ENCODE peak calls at places on chromosomes 11 and 22, in eight cellular contexts. D is globus pallidus, B is HT1080, V is AG09319, F is NT2/D1, I is NCI-H1092, S is hippocampal formation, K is activated T-helper 1 cell treated with Interleukin-2 at 50 U/mL for 16 hours. E is an unnamed sample.

GRCh38 chr11:115711021-115711420 is 206.8 kb upstream of the CADM1 start:
- DNase-seq in D (no peak), B (no peak), V (no peak), F (no peak), I (no peak), S (no peak), K (no peak), E (no peak)

GRCh38 chr22:41612626-41613025 is 8.2 kb downstream of the DESI1 start:
- DNase-seq in D (no peak), B (no peak), V (no peak), F (no peak), I (no peak), S (no peak), K (no peak), E (no peak)

GRCh38 chr11:70734379-70734778 is 336.1 kb downstream of the CTTN start:
- DNase-seq in D (no peak), B (no peak), V (no peak), F (no peak), I (no peak), S (no peak), K (no peak), E (no peak)

GRCh38 chr11:108654994-108655631 is 9.8 kb upstream of the DDX10 start:
- DNase-seq in D (no peak), B (peak; percentile 47), V (no peak), F (no peak), I (peak; percentile 4), S (no peak), K (no peak), E (no peak)

GRCh38 chr22:24550028-24550901 is 4.7 kb downstream of the GUCD1 start:
- DNase-seq in D (no peak), B (peak; percentile 56), V (no peak), F (no peak), I (no peak), S (no peak), K (no peak), E (no peak)

GRCh38 chr11:20117291-20117690 is 43.0 kb downstream of the DBX1 start:
- DNase-seq in D (no peak), B (no peak), V (no peak), F (no peak), I (no peak), S (no peak), K (no peak), E (no peak)

GRCh38 chr11:6315811-6316425 is 4.4 kb downstream of the CAVIN3 start:
- DNase-seq in D (peak; percentile 36), B (peak; percentile 27), V (no peak), F (peak; percentile 76), I (peak; percentile 18), S (no peak), K (no peak), E (no peak)

GRCh38 chr11:123741159-123741951 is at the start of gene ZNF202:
- DNase-seq in D (peak; percentile 89), B (peak; percentile 83), V (peak; percentile 67), F (peak; percentile 86), I (peak; percentile 95), S (peak; percentile 83), K (peak; percentile 83), E (peak; percentile 18)

GRCh38 chr11:46916251-46916650 is 2.1 kb downstream of the LRP4 start:
- DNase-seq in D (no peak), B (no peak), V (no peak), F (no peak), I (no peak), S (no peak), K (no peak), E (no peak)

GRCh38 chr22:48396091-48396784 is 1431.4 kb downstream of the BRD1 start:
- DNase-seq in D (no peak), B (no peak), V (no peak), F (no peak), I (no peak), S (no peak), K (no peak), E (no peak)

GRCh38 chr11:94934362-94934761 is 39.0 kb downstream of the CWC15 start:
- DNase-seq in D (no peak), B (no peak), V (no peak), F (no peak), I (no peak), S (no peak), K (no peak), E (no peak)

GRCh38 chr11:20049231-20049630 is 111.0 kb downstream of the DBX1 start:
- DNase-seq in D (no peak), B (no peak), V (no peak), F (no peak), I (no peak), S (no peak), K (no peak), E (no peak)

GRCh38 chr11:129828301-129828836 is 12.7 kb downstream of the TMEM45B start:
- DNase-seq in D (no peak), B (no peak), V (no peak), F (no peak), I (peak; percentile 19), S (no peak), K (no peak), E (no peak)

GRCh38 chr22:45671783-45672563 is at the start of gene ATXN10:
- DNase-seq in D (peak; percentile 80), B (peak; percentile 75), V (peak; percentile 39), F (no peak), I (peak; percentile 11), S (peak; percentile 84), K (peak; percentile 35), E (no peak)

GRCh38 chr11:2990617-2991476 is 1.3 kb downstream of the NAP1L4 start:
- DNase-seq in D (no peak), B (peak; percentile 20), V (no peak), F (no peak), I (peak; percentile 5), S (no peak), K (no peak), E (no peak)

GRCh38 chr22:25627271-25627848 is 62.9 kb downstream of the GRK3 start:
- DNase-seq in D (peak; percentile 15), B (no peak), V (no peak), F (no peak), I (no peak), S (no peak), K (no peak), E (peak; percentile 7)

GRCh38 chr11:19777032-19777341 is 64.3 kb downstream of the NAV2 start:
- DNase-seq in D (peak; percentile 31), B (no peak), V (no peak), F (no peak), I (no peak), S (peak; percentile 23), K (no peak), E (no peak)

GRCh38 chr11:46827995-46828394 is 18.1 kb downstream of the CKAP5 start:
- DNase-seq in D (no peak), B (no peak), V (no peak), F (no peak), I (no peak), S (no peak), K (no peak), E (no peak)

GRCh38 chr11:70727899-70728620 is 329.7 kb downstream of the CTTN start:
- DNase-seq in D (no peak), B (no peak), V (no peak), F (no peak), I (no peak), S (no peak), K (no peak), E (no peak)

GRCh38 chr11:128814856-128815705 is 52.0 kb downstream of the KCNJ1 start:
- DNase-seq in D (no peak), B (peak; percentile 68), V (peak; percentile 79), F (peak; percentile 85), I (no peak), S (no peak), K (no peak), E (peak; percentile 90)

GRCh38 chr11:57345555-57346151 is 7.5 kb downstream of the P2RX3 start:
- DNase-seq in D (peak; percentile 69), B (peak; percentile 53), V (no peak), F (peak; percentile 79), I (peak; percentile 53), S (peak; percentile 38), K (peak; percentile 43), E (no peak)

GRCh38 chr11:88115828-88116410 is 59.3 kb downstream of the RAB38 start:
- DNase-seq in D (no peak), B (no peak), V (no peak), F (no peak), I (no peak), S (no peak), K (no peak), E (no peak)

GRCh38 chr11:97894978-97895377 is 1125.8 kb upstream of the CNTN5 start:
- DNase-seq in D (no peak), B (no peak), V (no peak), F (no peak), I (no peak), S (no peak), K (no peak), E (no peak)

GRCh38 chr11:23021287-23021863 is 161.1 kb upstream of the CCDC179 start:
- DNase-seq in D (peak; percentile 20), B (peak; percentile 28), V (no peak), F (peak; percentile 11), I (peak; percentile 5), S (peak; percentile 2), K (no peak), E (no peak)

GRCh38 chr11:36361901-36362391 is 65.9 kb downstream of the PRR5L start:
- DNase-seq in D (no peak), B (peak; percentile 87), V (no peak), F (no peak), I (no peak), S (no peak), K (no peak), E (peak; percentile 92)

GRCh38 chr22:38347944-38348750 is 30.9 kb upstream of the CSNK1E start:
- DNase-seq in D (no peak), B (peak; percentile 39), V (no peak), F (no peak), I (no peak), S (no peak), K (no peak), E (no peak)

GRCh38 chr11:102599642-102600261 is 25.4 kb downstream of the MMP20 start:
- DNase-seq in D (no peak), B (peak; percentile 97), V (peak; percentile 37), F (no peak), I (no peak), S (no peak), K (no peak), E (peak; percentile 67)

GRCh38 chr11:18566406-18566805 is 22.1 kb downstream of the UEVLD start:
- DNase-seq in D (no peak), B (no peak), V (no peak), F (no peak), I (no peak), S (no peak), K (no peak), E (no peak)

GRCh38 chr11:107780136-107780535 is 68.3 kb upstream of the SLN start:
- DNase-seq in D (no peak), B (no peak), V (no peak), F (no peak), I (no peak), S (no peak), K (no peak), E (no peak)

GRCh38 chr11:76424891-76425290 is 19.9 kb upstream of the EMSY start:
- DNase-seq in D (no peak), B (no peak), V (no peak), F (no peak), I (no peak), S (no peak), K (no peak), E (no peak)

GRCh38 chr11:61810671-61811175 is 6.1 kb downstream of the FADS1 start:
- DNase-seq in D (no peak), B (no peak), V (no peak), F (no peak), I (no peak), S (no peak), K (no peak), E (no peak)

GRCh38 chr11:58125469-58125868 is at the start of gene OR9I1:
- DNase-seq in D (no peak), B (no peak), V (no peak), F (no peak), I (no peak), S (no peak), K (no peak), E (no peak)

GRCh38 chr11:75126564-75126963 is 24.3 kb upstream of the SLCO2B1 start:
- DNase-seq in D (no peak), B (no peak), V (no peak), F (no peak), I (no peak), S (no peak), K (no peak), E (no peak)

GRCh38 chr22:22576989-22577427 is 17.9 kb upstream of the PRAME start:
- DNase-seq in D (no peak), B (no peak), V (no peak), F (no peak), I (no peak), S (no peak), K (no peak), E (no peak)